ENCODE peak calls at places on chromosomes 4 and X, in five cellular contexts. Q is cardiac muscle cell, E is body of pancreas, H is foreskin fibroblast, N is left lung. W is an unnamed sample.

GRCh38 chr4:22485751-22486150 is 30.1 kb downstream of the ADGRA3 start:
- DNase-seq in Q (no peak), H (peak), E (peak), N (no peak), W (no peak)

GRCh38 chrX:49915352-49916222 is 6.8 kb upstream of the CLCN5 start:
- DNase-seq in N (peak), E (peak), Q (peak), H (peak), W (peak)

GRCh38 chrX:9614016-9614415 is 149.2 kb downstream of the TBL1X start:
- DNase-seq in Q (no peak), N (no peak), E (no peak), H (peak), W (no peak)

GRCh38 chrX:105461013-105461412 is 240.5 kb upstream of the TEX13A start:
- DNase-seq in N (no peak), Q (no peak), E (no peak), H (no peak), W (no peak)

GRCh38 chr4:25308266-25308665 is 4.3 kb upstream of the ZCCHC4 start:
- DNase-seq in E (no peak), N (no peak), H (no peak), Q (no peak), W (no peak)

GRCh38 chr4:89712141-89712540 is 124.8 kb downstream of the SNCA start:
- DNase-seq in E (no peak), Q (no peak), H (peak), N (no peak), W (no peak)

GRCh38 chr4:3851211-3851610 is 85.0 kb downstream of the ADRA2C start:
- DNase-seq in N (no peak), E (no peak), Q (no peak), H (peak), W (peak)

GRCh38 chr4:188660796-188661195 is 521.6 kb downstream of the TRIML1 start:
- DNase-seq in Q (no peak), H (no peak), N (no peak), E (no peak), W (peak)

GRCh38 chr4:107666134-107666533 is 53.9 kb downstream of the PAPSS1 start:
- DNase-seq in E (no peak), Q (no peak), H (peak), N (no peak), W (no peak)

GRCh38 chr4:119835511-119835910 is 206.9 kb upstream of the PDE5A start:
- DNase-seq in E (no peak), N (no peak), Q (no peak), H (no peak), W (no peak)

GRCh38 chrX:50432760-50433377 is 37.8 kb downstream of the DGKK start:
- DNase-seq in E (no peak), Q (peak), H (no peak), N (no peak), W (no peak)

GRCh38 chr4:176238157-176238608 is 30.8 kb downstream of the ASB5 start:
- DNase-seq in H (peak), E (no peak), N (no peak), Q (no peak), W (no peak)

GRCh38 chr4:133347409-133347808 is 198.3 kb downstream of the PCDH10 start:
- DNase-seq in E (no peak), H (no peak), Q (no peak), N (no peak), W (no peak)

GRCh38 chr4:48905363-48906015 is 1.1 kb downstream of the OCIAD2 start:
- DNase-seq in N (no peak), H (peak), E (peak), Q (no peak), W (no peak)

GRCh38 chr4:48907706-48908477 is 1.3 kb upstream of the OCIAD2 start:
- DNase-seq in E (no peak), Q (no peak), H (no peak), N (no peak), W (no peak)

GRCh38 chr4:48904541-48905142 is 1.9 kb downstream of the OCIAD2 start:
- DNase-seq in N (no peak), E (no peak), H (no peak), Q (no peak), W (no peak)

GRCh38 chr4:48908687-48909086 is 2.1 kb upstream of the OCIAD2 start:
- DNase-seq in N (no peak), E (no peak), H (no peak), Q (no peak), W (no peak)

DNA sequence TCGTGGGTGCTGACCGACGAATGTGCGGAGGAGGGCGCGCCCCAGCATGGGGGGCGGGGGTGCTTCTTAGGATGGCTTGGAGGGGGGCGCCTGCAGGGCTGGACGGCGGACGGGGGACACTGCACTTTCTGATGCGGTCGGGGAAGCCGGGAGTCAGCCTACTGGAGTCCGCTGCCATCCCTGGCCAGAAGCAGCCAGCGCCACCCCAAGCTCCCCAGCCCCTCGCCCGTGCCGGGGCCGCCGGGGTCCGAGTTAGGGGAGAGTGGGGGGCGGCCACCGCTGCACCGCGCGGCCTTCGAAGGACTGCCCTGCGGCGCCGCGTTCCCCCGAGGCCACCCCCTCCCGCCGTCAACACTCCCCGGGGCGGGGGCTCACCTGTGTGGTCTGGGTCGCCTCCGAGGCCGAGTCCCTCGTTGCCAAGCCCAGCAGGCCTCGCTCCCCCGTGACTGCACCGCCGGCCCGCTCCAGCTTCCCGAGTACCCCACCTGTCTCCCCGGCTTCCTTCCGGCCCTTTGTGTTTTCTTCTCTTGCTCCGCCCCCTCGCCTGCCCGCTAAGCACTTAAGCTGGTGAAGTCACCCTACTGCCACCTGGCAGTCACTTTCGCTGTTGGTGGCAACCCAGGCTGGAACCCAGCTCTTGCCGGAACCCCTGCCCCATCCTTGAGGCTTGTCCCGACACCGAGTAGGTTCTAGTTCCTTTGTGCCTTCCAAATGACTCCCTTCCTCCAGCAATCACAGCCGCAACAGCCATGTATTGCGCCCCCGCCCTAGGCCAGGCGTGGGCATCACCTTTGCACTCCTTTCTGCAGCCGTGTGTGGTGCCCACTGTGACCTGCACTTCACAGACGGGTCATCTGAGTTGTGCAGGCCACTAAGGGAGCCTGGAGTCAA is at the start of gene OCIAD2:
- DNase-seq in E (peak), H (no peak), Q (peak), N (peak), W (peak)
- TF ChIP-seq CTCF in E (peak), H (no peak), Q (no peak), N (no peak), W (no peak)

DNA sequence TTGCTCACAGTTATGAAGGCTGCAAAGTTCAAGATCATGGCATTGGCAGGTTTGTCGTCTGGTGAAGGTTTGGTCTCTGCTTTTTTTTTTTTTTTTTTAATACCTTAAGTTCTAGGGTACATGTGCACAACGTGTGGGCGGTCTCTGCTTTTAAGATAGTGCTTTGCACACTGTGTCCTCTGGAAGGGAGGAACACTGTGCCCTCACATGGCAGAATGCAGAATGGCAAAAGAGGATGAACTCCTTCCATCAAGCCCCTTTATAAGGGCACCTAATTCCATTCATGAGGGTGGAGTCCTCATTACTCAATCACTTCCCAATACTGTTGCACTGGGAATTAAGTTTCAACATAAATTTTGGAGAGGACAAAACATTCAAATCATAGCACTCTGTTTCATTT is 101.4 kb downstream of the GLRA2 start:
- DNase-seq in H (no peak), N (no peak), E (no peak), Q (no peak), W (no peak)
- TF ChIP-seq CTCF in H (no peak), N (no peak), E (no peak), Q (no peak), W (no peak)

GRCh38 chr4:150814873-150815272 is 200.2 kb downstream of the LRBA start:
- DNase-seq in H (no peak), N (no peak), Q (no peak), E (no peak), W (no peak)
- TF ChIP-seq CTCF in H (no peak), N (no peak), Q (peak), E (no peak), W (no peak)

GRCh38 chr4:158858410-158859189 is 89.8 kb downstream of the FNIP2 start:
- DNase-seq in Q (no peak), N (no peak), E (no peak), H (peak), W (no peak)

GRCh38 chr4:158854236-158854635 is 85.4 kb downstream of the FNIP2 start:
- DNase-seq in E (no peak), H (no peak), N (no peak), Q (no peak), W (no peak)

GRCh38 chr4:158859661-158860060 is 90.8 kb downstream of the FNIP2 start:
- DNase-seq in Q (no peak), E (no peak), H (no peak), N (no peak), W (no peak)

GRCh38 chr4:158860856-158861255 is 92.0 kb downstream of the FNIP2 start:
- DNase-seq in N (no peak), E (no peak), Q (no peak), H (no peak), W (no peak)

GRCh38 chr4:158856852-158857251 is 88.0 kb downstream of the FNIP2 start:
- DNase-seq in Q (peak), N (no peak), H (peak), E (no peak), W (no peak)
- TF ChIP-seq CTCF in Q (peak), N (peak), H (peak), E (peak), W (peak)

GRCh38 chr4:136709897-136710296 is 822.4 kb downstream of the PCDH18 start:
- DNase-seq in Q (no peak), E (no peak), N (no peak), H (no peak), W (no peak)

DNA sequence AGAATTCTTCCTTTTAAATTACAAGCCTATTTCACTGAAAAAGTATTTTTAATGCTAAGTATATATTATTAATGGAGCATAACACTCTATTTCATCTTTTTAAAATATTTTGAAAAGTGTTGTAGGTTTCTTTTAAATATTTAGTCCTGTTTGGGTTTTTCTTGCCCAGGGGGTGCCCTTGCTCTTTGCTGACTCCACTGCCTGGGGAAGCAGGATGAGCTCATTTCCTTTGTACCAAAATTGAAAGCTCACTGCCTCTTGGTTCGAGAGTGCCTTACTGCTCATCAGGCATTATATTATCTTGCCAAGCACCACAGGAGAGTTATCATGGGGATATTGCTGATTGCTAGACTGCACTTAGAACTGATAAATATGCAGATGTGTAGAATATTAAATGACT is 819.2 kb downstream of the PCDH18 start:
- DNase-seq in E (no peak), N (no peak), H (no peak), Q (no peak), W (no peak)
- TF ChIP-seq CTCF in E (no peak), N (no peak), H (no peak), Q (peak), W (no peak)

DNA sequence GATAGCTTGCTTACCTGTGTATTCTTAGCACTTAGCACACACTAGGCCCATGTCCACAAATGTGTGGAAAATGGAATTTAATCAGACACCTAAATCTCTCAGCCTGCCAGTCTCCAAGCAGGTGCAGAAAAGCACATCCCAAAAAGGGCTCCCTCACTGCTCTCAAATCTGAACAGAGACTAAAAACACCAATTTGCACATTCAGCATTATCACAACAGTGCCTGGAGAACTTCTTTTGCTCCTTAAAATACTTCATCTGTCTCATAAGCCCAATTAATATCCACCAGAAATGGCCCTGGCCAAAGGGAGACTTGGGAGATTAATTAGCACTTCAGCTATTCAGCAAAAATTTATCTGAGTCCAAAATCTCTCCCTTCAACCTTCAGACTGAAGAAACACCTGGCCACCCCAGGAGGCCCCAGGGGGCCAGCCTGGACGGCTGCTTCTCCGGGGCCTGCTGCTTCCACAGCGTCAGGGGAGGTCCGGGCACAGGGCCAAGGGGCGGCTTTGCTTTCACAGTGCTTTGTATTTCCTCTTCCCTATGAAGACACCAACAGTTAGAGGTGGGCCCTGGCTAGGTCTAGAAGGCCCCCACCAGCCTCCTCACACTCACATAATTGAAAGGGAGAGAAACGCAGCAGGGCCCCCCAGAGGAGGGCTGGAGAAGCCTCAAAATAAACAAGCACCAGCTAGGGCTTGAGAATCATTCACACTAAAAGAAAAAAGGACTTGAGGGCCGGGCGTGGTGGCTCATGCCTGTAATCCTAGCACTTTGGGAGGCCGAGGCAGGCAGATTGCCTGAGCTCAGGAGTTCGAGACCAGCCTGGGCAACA is 18.0 kb downstream of the SCD5 start:
- DNase-seq in H (no peak), Q (peak), E (peak), N (peak), W (no peak)
- TF ChIP-seq CTCF in H (no peak), Q (no peak), E (peak), N (no peak), W (no peak)

DNA sequence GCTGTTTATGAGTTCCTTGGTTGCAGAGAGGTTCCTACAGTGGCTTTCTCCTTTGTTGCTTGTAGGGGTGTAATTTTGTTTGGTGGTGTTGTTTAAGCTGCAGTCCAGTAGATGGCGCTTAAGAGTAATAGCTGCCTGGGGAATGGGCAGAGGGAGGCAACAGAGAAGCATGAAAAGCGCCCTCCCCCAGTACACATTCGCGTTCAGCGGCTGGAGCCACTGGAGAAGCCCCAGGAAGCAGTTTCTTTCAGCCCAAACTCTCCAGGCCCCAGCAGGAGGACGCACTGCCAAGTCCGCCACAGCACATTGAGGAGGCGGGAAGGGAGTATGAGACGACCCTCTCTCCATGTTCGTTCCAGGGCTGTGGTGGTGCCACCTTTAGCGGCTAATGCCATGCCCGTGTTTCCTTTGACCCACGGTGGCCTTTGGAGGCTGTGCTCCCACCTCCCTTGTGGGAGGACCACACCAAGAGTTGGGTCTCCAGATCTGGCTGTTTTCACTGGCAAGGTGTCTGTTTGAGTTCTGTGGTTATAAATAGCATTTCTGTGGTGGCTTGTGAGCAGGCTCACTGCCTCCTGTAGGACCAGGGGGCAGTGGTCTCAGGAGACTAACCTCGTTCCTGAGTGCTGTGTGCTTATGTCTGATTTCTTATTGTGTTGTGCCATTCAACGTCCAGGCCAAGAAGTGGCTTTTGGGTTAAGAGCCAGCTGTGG is 252.3 kb downstream of the ARHGAP10 start:
- DNase-seq in E (no peak), N (no peak), H (peak), Q (peak), W (peak)
- TF ChIP-seq CTCF in E (peak), N (peak), H (peak), Q (peak), W (peak)